ENCODE peak calls at places on chromosomes 11 and 22, in seven cellular contexts. T, L, V, C, S, O and U are unnamed samples.

GRCh38 chr11:728901-729491 is 18.3 kb upstream of the TALDO1 start:
- DNase-seq in T (no peak), L (no peak), V (no peak), C (no peak), S (no peak), O (no peak), U (no peak)

GRCh38 chr11:133082453-133082781 is 449.9 kb downstream of the OPCML start:
- DNase-seq in T (no peak), L (no peak), V (no peak), C (no peak), S (no peak), O (peak; percentile 47), U (no peak)

GRCh38 chr22:37758698-37759097 is 49.0 kb upstream of the GCAT start:
- DNase-seq in T (no peak), L (no peak), V (no peak), C (no peak), S (peak; percentile 61), O (no peak), U (no peak)

GRCh38 chr11:65786008-65786785 is 666 bp upstream of the OVOL1 start:
- DNase-seq in T (no peak), L (no peak), V (peak; percentile 42), C (no peak), S (no peak), O (no peak), U (no peak)

GRCh38 chr11:2653930-2654739 is 45.7 kb downstream of the KCNQ1OT1 start:
- DNase-seq in T (no peak), L (no peak), V (no peak), C (no peak), S (no peak), O (no peak), U (peak; percentile 43)

GRCh38 chr22:37526376-37526775 is 7.2 kb upstream of the CARD10 start:
- DNase-seq in T (no peak), L (peak; percentile 77), V (peak; percentile 93), C (no peak), S (no peak), O (no peak), U (peak; percentile 83)

GRCh38 chr11:62399172-62399867 is 19.5 kb upstream of the SCGB1A1 start:
- DNase-seq in T (no peak), L (no peak), V (peak; percentile 46), C (no peak), S (no peak), O (no peak), U (no peak)

GRCh38 chr11:65637794-65638317 is at the start of gene SIPA1:
- DNase-seq in T (no peak), L (peak; percentile 90), V (peak; percentile 88), C (no peak), S (peak; percentile 96), O (peak; percentile 71), U (peak; percentile 58)

GRCh38 chr11:28146123-28146751 is 38.0 kb downstream of the METTL15 start:
- DNase-seq in T (peak; percentile 63), L (peak; percentile 92), V (peak; percentile 90), C (no peak), S (peak; percentile 89), O (no peak), U (peak; percentile 67)

GRCh38 chr11:44760917-44761545 is 34.3 kb downstream of the TSPAN18 start:
- DNase-seq in T (no peak), L (peak; percentile 88), V (peak; percentile 97), C (no peak), S (peak; percentile 94), O (no peak), U (peak; percentile 43)

GRCh38 chr11:94876645-94877445 is 96.5 kb downstream of the CWC15 start:
- DNase-seq in T (peak; percentile 87), L (peak; percentile 94), V (peak; percentile 98), C (no peak), S (peak; percentile 99), O (peak; percentile 29), U (peak; percentile 96)

GRCh38 chr11:64022125-64022784 is 13.5 kb upstream of the FLRT1 start:
- DNase-seq in T (no peak), L (no peak), V (no peak), C (no peak), S (no peak), O (no peak), U (no peak)

GRCh38 chr11:43268161-43268560 is 43.6 kb upstream of the API5 start:
- DNase-seq in T (no peak), L (no peak), V (no peak), C (no peak), S (no peak), O (peak; percentile 42), U (no peak)

GRCh38 chr11:108370990-108371389 is 96.3 kb downstream of the C11orf65 start:
- DNase-seq in T (no peak), L (peak; percentile 27), V (no peak), C (no peak), S (no peak), O (no peak), U (no peak)

GRCh38 chr22:18091916-18092526 is 14.2 kb downstream of the PEX26 start:
- DNase-seq in T (no peak), L (peak; percentile 78), V (peak; percentile 92), C (no peak), S (no peak), O (peak; percentile 73), U (no peak)

GRCh38 chr11:119341222-119342022 is 739 bp upstream of the C1QTNF5 start:
- DNase-seq in T (no peak), L (no peak), V (no peak), C (no peak), S (no peak), O (peak; percentile 40), U (no peak)
- H3K4me3 ChIP-seq in T (no peak overlapping the region), L (no peak overlapping the region), V (peak overlapping the region; percentile 75), C (peak overlapping the region; percentile 74), S (no peak overlapping the region), O (no peak overlapping the region), U (peak overlapping the region; percentile 50)

GRCh38 chr11:116211166-116211565 is 561.6 kb downstream of the BUD13 start:
- DNase-seq in T (no peak), L (no peak), V (no peak), C (no peak), S (no peak), O (no peak), U (no peak)

GRCh38 chr11:116217006-116217405 is 555.8 kb downstream of the BUD13 start:
- DNase-seq in T (no peak), L (peak; percentile 39), V (peak; percentile 65), C (no peak), S (peak; percentile 15), O (no peak), U (no peak)

GRCh38 chr11:116217441-116217840 is 555.3 kb downstream of the BUD13 start:
- DNase-seq in T (no peak), L (no peak), V (no peak), C (no peak), S (no peak), O (no peak), U (no peak)

GRCh38 chr11:116219171-116219635 is 553.6 kb downstream of the BUD13 start:
- DNase-seq in T (no peak), L (no peak), V (no peak), C (no peak), S (no peak), O (no peak), U (no peak)

DNA sequence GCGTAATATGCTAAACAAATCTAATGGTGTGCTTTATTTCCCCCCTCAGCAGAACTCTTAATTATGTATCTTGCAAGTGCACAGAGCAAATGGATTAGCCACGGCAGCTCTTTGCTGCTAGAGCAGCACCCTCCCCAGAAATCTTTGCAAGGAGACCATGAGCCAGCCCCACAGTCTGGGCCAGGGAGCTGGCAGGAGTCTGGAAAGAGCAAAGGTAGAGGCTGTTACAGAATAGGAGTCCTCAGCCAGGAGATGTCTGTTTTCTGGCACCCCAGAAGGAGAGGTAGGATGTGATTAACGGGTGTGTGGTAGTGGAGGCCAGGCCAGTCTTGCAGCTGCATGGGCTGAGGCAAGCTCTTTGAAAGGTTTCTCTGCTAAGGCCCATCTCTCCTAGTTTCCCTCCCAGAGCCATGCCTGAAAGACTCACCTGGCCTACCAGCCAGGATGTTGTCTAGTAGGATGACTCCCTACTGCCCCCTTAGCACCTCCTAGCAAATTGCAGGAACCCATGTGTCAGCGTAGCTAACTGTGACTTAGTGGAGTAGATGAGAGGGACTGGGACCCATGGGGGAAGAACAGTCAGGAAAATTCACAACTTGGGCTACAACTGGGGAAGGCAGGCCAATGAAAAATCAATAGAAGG is 557.2 kb downstream of the BUD13 start:
- DNase-seq in T (no peak), L (no peak), V (no peak), C (no peak), S (no peak), O (no peak), U (no peak)
- H3K4me3 ChIP-seq in T (no peak overlapping the region), L (no peak overlapping the region), V (no peak overlapping the region), C (no peak overlapping the region), S (no peak overlapping the region), O (no peak overlapping the region), U (no peak overlapping the region)

GRCh38 chr11:68579455-68579854 is 104.9 kb upstream of the GAL start:
- DNase-seq in T (no peak), L (peak; percentile 34), V (no peak), C (no peak), S (no peak), O (no peak), U (no peak)
- H3K4me3 ChIP-seq in T (no peak overlapping the region), L (no peak overlapping the region), V (no peak overlapping the region), C (no peak overlapping the region), S (no peak overlapping the region), O (no peak overlapping the region), U (no peak overlapping the region)

GRCh38 chr11:93329936-93330445 is 551 bp upstream of the DEUP1 start:
- DNase-seq in T (no peak), L (peak; percentile 4), V (peak; percentile 4), C (no peak), S (peak; percentile 2), O (no peak), U (no peak)
- H3K4me3 ChIP-seq in T (peak overlapping the region; percentile 25), L (peak overlapping the region; percentile 10), V (peak overlapping the region; percentile 29), C (peak overlapping the region; percentile 62), S (peak overlapping the region; percentile 64), O (peak overlapping the region; percentile 44), U (peak overlapping the region; percentile 28)

GRCh38 chr11:33018840-33019239 is 3.2 kb downstream of the DEPDC7 start:
- DNase-seq in T (no peak), L (no peak), V (no peak), C (no peak), S (no peak), O (no peak), U (no peak)

GRCh38 chr11:33018005-33018404 is 2.3 kb downstream of the DEPDC7 start:
- DNase-seq in T (no peak), L (no peak), V (no peak), C (no peak), S (no peak), O (no peak), U (no peak)

GRCh38 chr11:33015621-33016551 is at the start of gene DEPDC7:
- DNase-seq in T (no peak), L (peak; percentile 84), V (peak; percentile 96), C (peak; percentile 13), S (peak; percentile 81), O (peak; percentile 87), U (peak; percentile 53)

GRCh38 chr11:33017478-33017877 is 1.8 kb downstream of the DEPDC7 start:
- DNase-seq in T (no peak), L (no peak), V (no peak), C (no peak), S (no peak), O (no peak), U (no peak)

DNA sequence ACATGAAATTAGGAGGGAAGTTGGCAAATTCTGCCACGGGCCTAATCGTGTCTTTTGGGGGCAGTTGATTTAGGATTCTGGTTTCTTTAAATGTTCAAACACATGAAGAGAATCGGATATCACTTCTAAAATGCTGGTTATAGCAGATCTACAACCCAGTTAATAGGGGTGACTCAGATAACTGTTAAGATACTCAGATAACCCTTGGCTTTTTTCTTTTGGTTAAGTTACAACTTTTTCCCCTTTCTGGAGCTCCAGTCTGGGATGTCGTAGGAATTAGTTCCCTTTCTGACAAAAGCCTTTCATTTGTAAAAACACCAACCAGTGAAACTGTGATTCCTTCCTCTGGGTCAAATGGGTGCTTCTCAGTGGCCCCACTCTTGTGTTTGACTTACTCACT is 976 bp downstream of the DEPDC7 start:
- DNase-seq in T (no peak), L (no peak), V (peak; percentile 19), C (no peak), S (no peak), O (no peak), U (no peak)
- H3K4me3 ChIP-seq in T (peak overlapping the region; percentile 74), L (peak overlapping the region; percentile 55), V (peak overlapping the region; percentile 89), C (peak overlapping the region; percentile 89), S (no peak overlapping the region), O (peak overlapping the region; percentile 79), U (peak overlapping the region; percentile 63)